ENCODE peak calls at places on chromosomes 11 and 22, in nine cellular contexts. N is GM23338; D is GM13976; X is T-helper 2 cell; S is omental fat pad; A is kidney; B is activated CD4-positive, alpha-beta T cell treated with anti-CD3 and anti-CD28 coated beads, Interleukin-2, amount 50 U/mL, for 1 hour; V is nucleus accumbens; H is activated T-helper 1 cell treated with anti-CD3 and anti-CD28 coated beads, Interleukin-12 subunit alpha, Interleukin-12 subunit beta, Interleukin-2, Interleukin-4 antibody, amounts not matched to agents 30 ng/mL and 10 ng/mL and 1 ng/mL, durations not matched to agents 14 hours and 24 hours and 36 hours. O is an unnamed sample.

GRCh38 chr11:77510095-77510494 is 36.2 kb upstream of the PAK1 start:
- DNase-seq in N (no peak), D (no peak), X (no peak), S (no peak), A (no peak), B (no peak), V (no peak), H (no peak), O (no peak)

GRCh38 chr11:19077965-19078364 is 17.4 kb upstream of the MRGPRX2 start:
- DNase-seq in N (no peak), D (no peak), X (no peak), S (no peak), A (no peak), B (no peak), V (no peak), H (no peak), O (no peak)

GRCh38 chr11:30775123-30775522 is 189.0 kb upstream of the MPPED2 start:
- DNase-seq in N (peak), D (no peak), X (no peak), S (no peak), A (no peak), B (no peak), V (no peak), H (no peak), O (no peak)

GRCh38 chr11:121654506-121655480 is 202.0 kb upstream of the SORL1-AS1 start:
- DNase-seq in N (no peak), D (peak), X (no peak), S (no peak), A (no peak), B (no peak), V (no peak), H (no peak), O (no peak)

GRCh38 chr11:65013130-65013691 is 749 bp upstream of the ARL2 start:
- DNase-seq in N (peak), D (peak), X (peak), S (peak), A (peak), B (peak), V (no peak), H (peak), O (peak)

GRCh38 chr11:100774859-100775258 is 87.8 kb downstream of the ARHGAP42 start:
- DNase-seq in N (no peak), D (no peak), X (no peak), S (no peak), A (no peak), B (no peak), V (no peak), H (no peak), O (no peak)

GRCh38 chr11:12249590-12250260 is 127.6 kb upstream of the PARVA start:
- DNase-seq in N (no peak), D (no peak), X (no peak), S (no peak), A (no peak), B (no peak), V (no peak), H (no peak), O (no peak)

GRCh38 chr11:68028802-68029475 is 1.5 kb upstream of the NDUFS8 start:
- DNase-seq in N (no peak), D (no peak), X (no peak), S (no peak), A (no peak), B (no peak), V (no peak), H (no peak), O (no peak)

GRCh38 chr11:62260261-62260953 is 9.6 kb upstream of the SCGB2A2 start:
- DNase-seq in N (peak), D (no peak), X (no peak), S (no peak), A (no peak), B (no peak), V (no peak), H (no peak), O (no peak)

GRCh38 chr11:2419638-2420501 is 19.3 kb downstream of the TSSC4 start:
- DNase-seq in N (peak), D (peak), X (peak), S (peak), A (peak), B (peak), V (peak), H (peak), O (peak)

GRCh38 chr11:104694259-104695070 is 203.8 kb downstream of the CASP12 start:
- DNase-seq in N (no peak), D (no peak), X (no peak), S (no peak), A (no peak), B (no peak), V (no peak), H (no peak), O (no peak)

GRCh38 chr22:31217890-31218287 is 5.8 kb downstream of the LIMK2 start:
- DNase-seq in N (no peak), D (no peak), X (no peak), S (no peak), A (no peak), B (no peak), V (no peak), H (no peak), O (no peak)

GRCh38 chr11:89347071-89347470 is 144.1 kb downstream of the NOX4 start:
- DNase-seq in N (no peak), D (no peak), X (no peak), S (no peak), A (no peak), B (no peak), V (no peak), H (no peak), O (no peak)

GRCh38 chr11:17518366-17518765 is 25.9 kb downstream of the USH1C start:
- DNase-seq in N (no peak), D (no peak), X (no peak), S (no peak), A (peak), B (no peak), V (no peak), H (no peak), O (no peak)

GRCh38 chr22:32700186-32700882 is 101.2 kb upstream of the TIMP3 start:
- DNase-seq in N (no peak), D (no peak), X (no peak), S (no peak), A (no peak), B (no peak), V (no peak), H (no peak), O (no peak)

GRCh38 chr22:29702025-29702930 is 17.5 kb upstream of the CABP7 start:
- DNase-seq in N (no peak), D (no peak), X (no peak), S (no peak), A (no peak), B (no peak), V (no peak), H (no peak), O (no peak)

GRCh38 chr11:19879309-19880087 is 166.9 kb downstream of the NAV2 start:
- DNase-seq in N (no peak), D (no peak), X (no peak), S (no peak), A (no peak), B (no peak), V (no peak), H (no peak), O (no peak)

GRCh38 chr11:54930930-54931329 is 224.3 kb downstream of the OR4A5 start:
- DNase-seq in N (no peak), D (no peak), X (no peak), S (no peak), A (peak), B (no peak), V (no peak), H (no peak), O (no peak)

GRCh38 chr11:2834893-2835767 is 50.4 kb downstream of the CDKN1C start:
- DNase-seq in N (no peak), D (no peak), X (no peak), S (no peak), A (peak), B (no peak), V (no peak), H (no peak), O (no peak)

GRCh38 chr11:46391578-46392420 is at the start of gene CHRM4:
- DNase-seq in N (peak), D (peak), X (no peak), S (no peak), A (no peak), B (no peak), V (peak), H (peak), O (no peak)

GRCh38 chr11:1763336-1763795 is 361 bp downstream of the CTSD start:
- DNase-seq in N (no peak), D (no peak), X (no peak), S (no peak), A (peak), B (no peak), V (no peak), H (no peak), O (no peak)

GRCh38 chr11:134659882-134660281 is 247.8 kb upstream of the B3GAT1 start:
- DNase-seq in N (no peak), D (no peak), X (no peak), S (no peak), A (peak), B (no peak), V (no peak), H (no peak), O (peak)

GRCh38 chr11:44466531-44467179 is 98.8 kb upstream of the CD82 start:
- DNase-seq in N (no peak), D (no peak), X (no peak), S (no peak), A (no peak), B (no peak), V (no peak), H (no peak), O (peak)

GRCh38 chr22:24975813-24976341 is 23.4 kb downstream of the KIAA1671 start:
- DNase-seq in N (no peak), D (no peak), X (no peak), S (no peak), A (peak), B (no peak), V (no peak), H (no peak), O (no peak)

GRCh38 chr22:36084717-36085116 is 56.1 kb upstream of the RBFOX2 start:
- DNase-seq in N (no peak), D (no peak), X (no peak), S (no peak), A (no peak), B (no peak), V (no peak), H (no peak), O (no peak)

GRCh38 chr22:39068033-39068785 is 8.9 kb upstream of the APOBEC3G start:
- DNase-seq in N (no peak), D (no peak), X (no peak), S (no peak), A (peak), B (no peak), V (no peak), H (no peak), O (no peak)

GRCh38 chr11:43693069-43693468 is 12.5 kb downstream of the HSD17B12 start:
- DNase-seq in N (no peak), D (no peak), X (no peak), S (no peak), A (no peak), B (no peak), V (no peak), H (no peak), O (no peak)

GRCh38 chr22:22710719-22711531 is 66.5 kb downstream of the GGTLC2 start:
- DNase-seq in N (peak), D (peak), X (peak), S (peak), A (peak), B (peak), V (peak), H (peak), O (peak)